ENCODE peak calls at places on chromosomes 4 and X, in seven cellular contexts. One of them, this sample, is unnamed.

GRCh38 chrX:118550792-118551191 is 55.2 kb downstream of the DOCK11 start:
- DNase-seq in GM03348: no peak
- DNase-seq in posterior vena cava: no peak
- DNase-seq in mesothelial cell of epicardium: no peak
- DNase-seq in GM12878: no peak
- DNase-seq in ureter: no peak
- DNase-seq in NCI-H446: no peak
- DNase-seq in this sample: no peak

GRCh38 chr4:3389186-3389878 is 52.4 kb upstream of the HGFAC start:
- DNase-seq in mesothelial cell of epicardium: no peak
- DNase-seq in GM03348: peak
- DNase-seq in ureter: no peak
- DNase-seq in posterior vena cava: peak
- DNase-seq in NCI-H446: no peak
- DNase-seq in GM12878: no peak
- DNase-seq in this sample: no peak

GRCh38 chr4:132383571-132384199 is 765.4 kb upstream of the PCDH10 start:
- DNase-seq in GM03348: no peak
- DNase-seq in NCI-H446: no peak
- DNase-seq in posterior vena cava: no peak
- DNase-seq in ureter: no peak
- DNase-seq in GM12878: no peak
- DNase-seq in mesothelial cell of epicardium: no peak
- DNase-seq in this sample: no peak

GRCh38 chr4:152100378-152101201 is 339.8 kb upstream of the GATB start:
- DNase-seq in GM12878: no peak
- DNase-seq in ureter: no peak
- DNase-seq in NCI-H446: no peak
- DNase-seq in posterior vena cava: no peak
- DNase-seq in mesothelial cell of epicardium: no peak
- DNase-seq in GM03348: no peak
- DNase-seq in this sample: no peak

GRCh38 chrX:153868576-153869472 is 17.1 kb downstream of the L1CAM start:
- DNase-seq in GM12878: no peak
- DNase-seq in posterior vena cava: peak
- DNase-seq in NCI-H446: no peak
- DNase-seq in mesothelial cell of epicardium: no peak
- DNase-seq in GM03348: no peak
- DNase-seq in ureter: no peak
- DNase-seq in this sample: no peak

GRCh38 chr4:161403781-161404180 is 760.0 kb downstream of the FSTL5 start:
- DNase-seq in GM12878: no peak
- DNase-seq in posterior vena cava: no peak
- DNase-seq in ureter: no peak
- DNase-seq in mesothelial cell of epicardium: no peak
- DNase-seq in NCI-H446: no peak
- DNase-seq in GM03348: no peak
- DNase-seq in this sample: no peak

GRCh38 chrX:134716620-134717012 is 58.3 kb upstream of the PLAC1 start:
- DNase-seq in posterior vena cava: no peak
- DNase-seq in ureter: no peak
- DNase-seq in NCI-H446: no peak
- DNase-seq in GM12878: no peak
- DNase-seq in GM03348: no peak
- DNase-seq in mesothelial cell of epicardium: no peak
- DNase-seq in this sample: no peak

GRCh38 chr4:22454955-22455354 is 60.9 kb downstream of the ADGRA3 start:
- DNase-seq in GM12878: no peak
- DNase-seq in mesothelial cell of epicardium: no peak
- DNase-seq in posterior vena cava: no peak
- DNase-seq in GM03348: no peak
- DNase-seq in NCI-H446: no peak
- DNase-seq in ureter: no peak
- DNase-seq in this sample: no peak

GRCh38 chrX:85084770-85085393 is 81.2 kb downstream of the APOOL start:
- DNase-seq in posterior vena cava: no peak
- DNase-seq in GM12878: peak
- DNase-seq in NCI-H446: no peak
- DNase-seq in ureter: no peak
- DNase-seq in mesothelial cell of epicardium: no peak
- DNase-seq in GM03348: peak
- DNase-seq in this sample: no peak

GRCh38 chr4:67198757-67199156 is 346.5 kb downstream of the CENPC start:
- DNase-seq in GM03348: no peak
- DNase-seq in NCI-H446: peak
- DNase-seq in ureter: no peak
- DNase-seq in GM12878: no peak
- DNase-seq in posterior vena cava: no peak
- DNase-seq in mesothelial cell of epicardium: no peak
- DNase-seq in this sample: no peak

GRCh38 chrX:19888419-19888879 is 1.0 kb upstream of the SH3KBP1 start:
- DNase-seq in GM12878: no peak
- DNase-seq in posterior vena cava: no peak
- DNase-seq in GM03348: peak
- DNase-seq in ureter: no peak
- DNase-seq in NCI-H446: peak
- DNase-seq in mesothelial cell of epicardium: no peak
- DNase-seq in this sample: no peak

GRCh38 chr4:41079871-41080565 is 134.3 kb downstream of the APBB2 start:
- DNase-seq in GM12878: no peak
- DNase-seq in GM03348: no peak
- DNase-seq in NCI-H446: no peak
- DNase-seq in mesothelial cell of epicardium: no peak
- DNase-seq in ureter: no peak
- DNase-seq in posterior vena cava: no peak
- DNase-seq in this sample: no peak

GRCh38 chr4:6873291-6873690 is 36.3 kb upstream of the TBC1D14 start:
- DNase-seq in mesothelial cell of epicardium: no peak
- DNase-seq in GM12878: no peak
- DNase-seq in posterior vena cava: no peak
- DNase-seq in ureter: no peak
- DNase-seq in GM03348: no peak
- DNase-seq in NCI-H446: no peak
- DNase-seq in this sample: no peak

GRCh38 chrX:116232833-116233232 is 62.3 kb downstream of the AGTR2 start:
- DNase-seq in NCI-H446: no peak
- DNase-seq in ureter: no peak
- DNase-seq in mesothelial cell of epicardium: no peak
- DNase-seq in GM12878: no peak
- DNase-seq in posterior vena cava: no peak
- DNase-seq in GM03348: peak
- DNase-seq in this sample: no peak

GRCh38 chr4:3322059-3322550 is 29.3 kb downstream of the RGS12 start:
- DNase-seq in GM12878: no peak
- DNase-seq in ureter: no peak
- DNase-seq in posterior vena cava: no peak
- DNase-seq in GM03348: peak
- DNase-seq in NCI-H446: no peak
- DNase-seq in mesothelial cell of epicardium: no peak
- DNase-seq in this sample: no peak

GRCh38 chr4:139210486-139210885 is 33.5 kb upstream of the ELF2 start:
- DNase-seq in GM12878: no peak
- DNase-seq in posterior vena cava: no peak
- DNase-seq in mesothelial cell of epicardium: no peak
- DNase-seq in GM03348: no peak
- DNase-seq in ureter: no peak
- DNase-seq in NCI-H446: no peak
- DNase-seq in this sample: no peak

GRCh38 chr4:81214518-81215218 is 354 bp downstream of the PRKG2 start:
- DNase-seq in posterior vena cava: no peak
- DNase-seq in NCI-H446: no peak
- DNase-seq in mesothelial cell of epicardium: no peak
- DNase-seq in ureter: no peak
- DNase-seq in GM03348: peak
- DNase-seq in GM12878: no peak
- DNase-seq in this sample: peak

GRCh38 chrX:71143508-71143907 is 1.1 kb upstream of the NLGN3 start:
- DNase-seq in posterior vena cava: no peak
- DNase-seq in GM12878: no peak
- DNase-seq in mesothelial cell of epicardium: no peak
- DNase-seq in NCI-H446: no peak
- DNase-seq in ureter: peak
- DNase-seq in GM03348: peak
- DNase-seq in this sample: no peak

GRCh38 chrX:136899206-136899605 is 18.7 kb upstream of the RBMX start:
- DNase-seq in GM03348: no peak
- DNase-seq in mesothelial cell of epicardium: no peak
- DNase-seq in ureter: no peak
- DNase-seq in posterior vena cava: no peak
- DNase-seq in GM12878: no peak
- DNase-seq in NCI-H446: no peak
- DNase-seq in this sample: no peak

GRCh38 chrX:1386338-1387127 is 5.4 kb downstream of the SLC25A6 start:
- DNase-seq in NCI-H446: no peak
- DNase-seq in ureter: peak
- DNase-seq in GM12878: no peak
- DNase-seq in mesothelial cell of epicardium: no peak
- DNase-seq in posterior vena cava: peak
- DNase-seq in GM03348: peak
- DNase-seq in this sample: no peak

GRCh38 chr4:7420661-7421040 is 14.1 kb downstream of the PSAPL1 start:
- DNase-seq in ureter: no peak
- DNase-seq in NCI-H446: no peak
- DNase-seq in posterior vena cava: peak
- DNase-seq in GM03348: no peak
- DNase-seq in mesothelial cell of epicardium: no peak
- DNase-seq in GM12878: no peak
- DNase-seq in this sample: no peak

GRCh38 chr4:15327311-15328298 is 100.2 kb upstream of the C1QTNF7 start:
- DNase-seq in NCI-H446: no peak
- DNase-seq in mesothelial cell of epicardium: no peak
- DNase-seq in ureter: no peak
- DNase-seq in posterior vena cava: no peak
- DNase-seq in GM12878: no peak
- DNase-seq in GM03348: peak
- DNase-seq in this sample: no peak

GRCh38 chrX:48798318-48798717 is 3.5 kb upstream of the HDAC6 start:
- DNase-seq in mesothelial cell of epicardium: no peak
- DNase-seq in posterior vena cava: no peak
- DNase-seq in NCI-H446: no peak
- DNase-seq in GM12878: no peak
- DNase-seq in GM03348: no peak
- DNase-seq in ureter: no peak
- DNase-seq in this sample: no peak

GRCh38 chrX:23901805-23902204 is 5.9 kb downstream of the APOO start:
- DNase-seq in NCI-H446: peak
- DNase-seq in posterior vena cava: no peak
- DNase-seq in GM03348: peak
- DNase-seq in GM12878: peak
- DNase-seq in ureter: no peak
- DNase-seq in mesothelial cell of epicardium: no peak
- DNase-seq in this sample: no peak

GRCh38 chr4:54446556-54446955 is 211.2 kb upstream of the KIT start:
- DNase-seq in posterior vena cava: no peak
- DNase-seq in NCI-H446: no peak
- DNase-seq in mesothelial cell of epicardium: no peak
- DNase-seq in GM12878: no peak
- DNase-seq in GM03348: no peak
- DNase-seq in ureter: no peak
- DNase-seq in this sample: no peak

GRCh38 chr4:110620352-110621327 is 2.2 kb downstream of the PITX2 start:
- DNase-seq in GM03348: no peak
- DNase-seq in ureter: no peak
- DNase-seq in GM12878: no peak
- DNase-seq in NCI-H446: no peak
- DNase-seq in posterior vena cava: no peak
- DNase-seq in mesothelial cell of epicardium: no peak
- DNase-seq in this sample: no peak

GRCh38 chrX:100685284-100685996 is 41.4 kb downstream of the SRPX2 start:
- DNase-seq in posterior vena cava: no peak
- DNase-seq in NCI-H446: peak
- DNase-seq in GM03348: peak
- DNase-seq in GM12878: peak
- DNase-seq in ureter: peak
- DNase-seq in mesothelial cell of epicardium: no peak
- DNase-seq in this sample: peak

GRCh38 chr4:148980782-148981181 is 538.6 kb upstream of the NR3C2 start:
- DNase-seq in NCI-H446: no peak
- DNase-seq in posterior vena cava: no peak
- DNase-seq in mesothelial cell of epicardium: no peak
- DNase-seq in GM12878: no peak
- DNase-seq in GM03348: no peak
- DNase-seq in ureter: peak
- DNase-seq in this sample: no peak

GRCh38 chr4:52126946-52127345 is 75.8 kb downstream of the SPATA18 start:
- DNase-seq in posterior vena cava: no peak
- DNase-seq in ureter: no peak
- DNase-seq in GM03348: no peak
- DNase-seq in NCI-H446: no peak
- DNase-seq in mesothelial cell of epicardium: no peak
- DNase-seq in GM12878: no peak
- DNase-seq in this sample: no peak

GRCh38 chrX:153639177-153640044 is 7.6 kb upstream of the DUSP9 start:
- DNase-seq in NCI-H446: no peak
- DNase-seq in ureter: peak
- DNase-seq in GM12878: no peak
- DNase-seq in mesothelial cell of epicardium: no peak
- DNase-seq in GM03348: no peak
- DNase-seq in posterior vena cava: peak
- DNase-seq in this sample: no peak

GRCh38 chrX:123338240-123338639 is 154.2 kb downstream of the GRIA3 start:
- DNase-seq in mesothelial cell of epicardium: no peak
- DNase-seq in GM03348: no peak
- DNase-seq in GM12878: no peak
- DNase-seq in ureter: no peak
- DNase-seq in NCI-H446: no peak
- DNase-seq in posterior vena cava: no peak
- DNase-seq in this sample: no peak

GRCh38 chr4:87543835-87544461 is 14.8 kb upstream of the SPARCL1 start:
- DNase-seq in NCI-H446: peak
- DNase-seq in GM03348: peak
- DNase-seq in mesothelial cell of epicardium: no peak
- DNase-seq in ureter: no peak
- DNase-seq in posterior vena cava: no peak
- DNase-seq in GM12878: no peak
- DNase-seq in this sample: no peak

GRCh38 chrX:8586953-8587352 is 122.3 kb downstream of the VCX3B start:
- DNase-seq in NCI-H446: no peak
- DNase-seq in posterior vena cava: no peak
- DNase-seq in GM12878: no peak
- DNase-seq in ureter: no peak
- DNase-seq in GM03348: no peak
- DNase-seq in mesothelial cell of epicardium: no peak
- DNase-seq in this sample: no peak

GRCh38 chr4:25862411-25863346 is at the start of gene SEL1L3:
- DNase-seq in posterior vena cava: peak
- DNase-seq in GM03348: peak
- DNase-seq in NCI-H446: no peak
- DNase-seq in GM12878: no peak
- DNase-seq in mesothelial cell of epicardium: no peak
- DNase-seq in ureter: no peak
- DNase-seq in this sample: peak

GRCh38 chrX:47321978-47322377 is 48.4 kb upstream of the ZNF157 start:
- DNase-seq in NCI-H446: no peak
- DNase-seq in posterior vena cava: no peak
- DNase-seq in ureter: no peak
- DNase-seq in GM03348: no peak
- DNase-seq in GM12878: no peak
- DNase-seq in mesothelial cell of epicardium: no peak
- DNase-seq in this sample: no peak

GRCh38 chr4:18227880-18228279 is 206.3 kb upstream of the LCORL start:
- DNase-seq in posterior vena cava: no peak
- DNase-seq in GM12878: no peak
- DNase-seq in mesothelial cell of epicardium: no peak
- DNase-seq in ureter: no peak
- DNase-seq in NCI-H446: no peak
- DNase-seq in GM03348: no peak
- DNase-seq in this sample: no peak

GRCh38 chrX:120365320-120365719 is 3.4 kb downstream of the ATP1B4 start:
- DNase-seq in GM03348: no peak
- DNase-seq in posterior vena cava: no peak
- DNase-seq in NCI-H446: no peak
- DNase-seq in GM12878: no peak
- DNase-seq in mesothelial cell of epicardium: no peak
- DNase-seq in ureter: peak
- DNase-seq in this sample: no peak

GRCh38 chr4:157115613-157116340 is 39.8 kb downstream of the GLRB start:
- DNase-seq in posterior vena cava: no peak
- DNase-seq in GM12878: no peak
- DNase-seq in mesothelial cell of epicardium: no peak
- DNase-seq in ureter: no peak
- DNase-seq in NCI-H446: no peak
- DNase-seq in GM03348: peak
- DNase-seq in this sample: no peak

This sample was measured in type B pancreatic cell.